ENCODE peak calls at places on chromosomes 4 and X, in ten cellular contexts. One of them, this sample, is unnamed.

GRCh38 chr4:8435656-8436121 is 4.8 kb downstream of the ACOX3 start:
- DNase-seq in OCI-LY7: peak
- DNase-seq in fibroblast of mammary gland: no peak
- DNase-seq in HCT116: no peak
- DNase-seq in esophagus muscularis mucosa: no peak
- DNase-seq in RWPE2: no peak
- DNase-seq in bronchial epithelial cell: no peak
- DNase-seq in choroid plexus epithelial cell: peak
- DNase-seq in AG04449: no peak
- DNase-seq in cardiac muscle cell: peak
- DNase-seq in this sample: no peak

GRCh38 chrX:88886908-88887307 is 139.9 kb downstream of the CPXCR1 start:
- DNase-seq in OCI-LY7: no peak
- DNase-seq in fibroblast of mammary gland: no peak
- DNase-seq in HCT116: no peak
- DNase-seq in esophagus muscularis mucosa: no peak
- DNase-seq in RWPE2: no peak
- DNase-seq in bronchial epithelial cell: no peak
- DNase-seq in choroid plexus epithelial cell: no peak
- DNase-seq in AG04449: no peak
- DNase-seq in cardiac muscle cell: no peak
- DNase-seq in this sample: no peak

GRCh38 chr4:94457692-94458106 is 6.0 kb downstream of the PDLIM5 start:
- DNase-seq in OCI-LY7: no peak
- DNase-seq in fibroblast of mammary gland: no peak
- DNase-seq in HCT116: no peak
- DNase-seq in esophagus muscularis mucosa: no peak
- DNase-seq in RWPE2: no peak
- DNase-seq in bronchial epithelial cell: no peak
- DNase-seq in choroid plexus epithelial cell: peak
- DNase-seq in AG04449: no peak
- DNase-seq in cardiac muscle cell: peak
- DNase-seq in this sample: no peak

GRCh38 chrX:103343105-103343504 is 13.1 kb downstream of the TCEAL7 start:
- DNase-seq in OCI-LY7: peak
- DNase-seq in fibroblast of mammary gland: peak
- DNase-seq in HCT116: peak
- DNase-seq in esophagus muscularis mucosa: no peak
- DNase-seq in RWPE2: no peak
- DNase-seq in bronchial epithelial cell: peak
- DNase-seq in choroid plexus epithelial cell: peak
- DNase-seq in AG04449: no peak
- DNase-seq in cardiac muscle cell: peak
- DNase-seq in this sample: peak

GRCh38 chr4:89894654-89895652 is at the start of gene MMRN1:
- DNase-seq in OCI-LY7: peak
- DNase-seq in fibroblast of mammary gland: no peak
- DNase-seq in HCT116: no peak
- DNase-seq in esophagus muscularis mucosa: no peak
- DNase-seq in RWPE2: no peak
- DNase-seq in bronchial epithelial cell: no peak
- DNase-seq in choroid plexus epithelial cell: no peak
- DNase-seq in AG04449: no peak
- DNase-seq in cardiac muscle cell: no peak
- DNase-seq in this sample: no peak

GRCh38 chrX:129876734-129877395 is 29.1 kb upstream of the UTP14A start:
- DNase-seq in OCI-LY7: no peak
- DNase-seq in fibroblast of mammary gland: peak
- DNase-seq in HCT116: peak
- DNase-seq in esophagus muscularis mucosa: no peak
- DNase-seq in RWPE2: no peak
- DNase-seq in bronchial epithelial cell: peak
- DNase-seq in choroid plexus epithelial cell: peak
- DNase-seq in AG04449: peak
- DNase-seq in cardiac muscle cell: no peak
- DNase-seq in this sample: peak

GRCh38 chr4:141099326-141099725 is 33.9 kb downstream of the RNF150 start:
- DNase-seq in OCI-LY7: no peak
- DNase-seq in fibroblast of mammary gland: peak
- DNase-seq in HCT116: no peak
- DNase-seq in esophagus muscularis mucosa: no peak
- DNase-seq in RWPE2: no peak
- DNase-seq in bronchial epithelial cell: no peak
- DNase-seq in choroid plexus epithelial cell: peak
- DNase-seq in AG04449: peak
- DNase-seq in cardiac muscle cell: no peak
- DNase-seq in this sample: peak

GRCh38 chr4:2794707-2795557 is 2.0 kb downstream of the SH3BP2 start:
- DNase-seq in OCI-LY7: no peak
- DNase-seq in fibroblast of mammary gland: peak
- DNase-seq in HCT116: no peak
- DNase-seq in esophagus muscularis mucosa: no peak
- DNase-seq in RWPE2: peak
- DNase-seq in bronchial epithelial cell: peak
- DNase-seq in choroid plexus epithelial cell: peak
- DNase-seq in AG04449: no peak
- DNase-seq in cardiac muscle cell: no peak
- DNase-seq in this sample: peak

GRCh38 chr4:25951390-25951952 is 37.5 kb downstream of the SMIM20 start:
- DNase-seq in OCI-LY7: no peak
- DNase-seq in fibroblast of mammary gland: no peak
- DNase-seq in HCT116: no peak
- DNase-seq in esophagus muscularis mucosa: no peak
- DNase-seq in RWPE2: no peak
- DNase-seq in bronchial epithelial cell: no peak
- DNase-seq in choroid plexus epithelial cell: no peak
- DNase-seq in AG04449: no peak
- DNase-seq in cardiac muscle cell: no peak
- DNase-seq in this sample: no peak

GRCh38 chrX:22069586-22069985 is 37.5 kb downstream of the PHEX start:
- DNase-seq in OCI-LY7: no peak
- DNase-seq in fibroblast of mammary gland: no peak
- DNase-seq in HCT116: no peak
- DNase-seq in esophagus muscularis mucosa: no peak
- DNase-seq in RWPE2: no peak
- DNase-seq in bronchial epithelial cell: no peak
- DNase-seq in choroid plexus epithelial cell: no peak
- DNase-seq in AG04449: no peak
- DNase-seq in cardiac muscle cell: no peak
- DNase-seq in this sample: no peak

GRCh38 chr4:92825186-92825715 is 521.5 kb downstream of the GRID2 start:
- DNase-seq in OCI-LY7: no peak
- DNase-seq in fibroblast of mammary gland: no peak
- DNase-seq in HCT116: no peak
- DNase-seq in esophagus muscularis mucosa: no peak
- DNase-seq in RWPE2: no peak
- DNase-seq in bronchial epithelial cell: peak
- DNase-seq in choroid plexus epithelial cell: no peak
- DNase-seq in AG04449: no peak
- DNase-seq in cardiac muscle cell: peak
- DNase-seq in this sample: no peak

GRCh38 chrX:39484669-39485068 is 613.1 kb downstream of the BCOR start:
- DNase-seq in OCI-LY7: no peak
- DNase-seq in fibroblast of mammary gland: no peak
- DNase-seq in HCT116: no peak
- DNase-seq in esophagus muscularis mucosa: no peak
- DNase-seq in RWPE2: no peak
- DNase-seq in bronchial epithelial cell: no peak
- DNase-seq in choroid plexus epithelial cell: peak
- DNase-seq in AG04449: no peak
- DNase-seq in cardiac muscle cell: no peak
- DNase-seq in this sample: no peak

GRCh38 chr4:7301126-7301785 is 108.9 kb downstream of the SORCS2 start:
- DNase-seq in OCI-LY7: no peak
- DNase-seq in fibroblast of mammary gland: no peak
- DNase-seq in HCT116: no peak
- DNase-seq in esophagus muscularis mucosa: no peak
- DNase-seq in RWPE2: no peak
- DNase-seq in bronchial epithelial cell: no peak
- DNase-seq in choroid plexus epithelial cell: no peak
- DNase-seq in AG04449: no peak
- DNase-seq in cardiac muscle cell: no peak
- DNase-seq in this sample: no peak

GRCh38 chr4:67273676-67274075 is 271.6 kb downstream of the CENPC start:
- DNase-seq in OCI-LY7: no peak
- DNase-seq in fibroblast of mammary gland: no peak
- DNase-seq in HCT116: no peak
- DNase-seq in esophagus muscularis mucosa: no peak
- DNase-seq in RWPE2: no peak
- DNase-seq in bronchial epithelial cell: no peak
- DNase-seq in choroid plexus epithelial cell: no peak
- DNase-seq in AG04449: no peak
- DNase-seq in cardiac muscle cell: no peak
- DNase-seq in this sample: no peak

GRCh38 chrX:132651411-132652086 is 162.7 kb upstream of the MBNL3 start:
- DNase-seq in OCI-LY7: no peak
- DNase-seq in fibroblast of mammary gland: peak
- DNase-seq in HCT116: no peak
- DNase-seq in esophagus muscularis mucosa: no peak
- DNase-seq in RWPE2: no peak
- DNase-seq in bronchial epithelial cell: no peak
- DNase-seq in choroid plexus epithelial cell: no peak
- DNase-seq in AG04449: peak
- DNase-seq in cardiac muscle cell: no peak
- DNase-seq in this sample: peak

GRCh38 chr4:127793528-127793927 is 11.4 kb downstream of the HSPA4L start:
- DNase-seq in OCI-LY7: no peak
- DNase-seq in fibroblast of mammary gland: no peak
- DNase-seq in HCT116: no peak
- DNase-seq in esophagus muscularis mucosa: no peak
- DNase-seq in RWPE2: no peak
- DNase-seq in bronchial epithelial cell: no peak
- DNase-seq in choroid plexus epithelial cell: no peak
- DNase-seq in AG04449: no peak
- DNase-seq in cardiac muscle cell: no peak
- DNase-seq in this sample: no peak

GRCh38 chr4:127783971-127784519 is 1.9 kb downstream of the HSPA4L start:
- DNase-seq in OCI-LY7: no peak
- DNase-seq in fibroblast of mammary gland: no peak
- DNase-seq in HCT116: no peak
- DNase-seq in esophagus muscularis mucosa: no peak
- DNase-seq in RWPE2: no peak
- DNase-seq in bronchial epithelial cell: peak
- DNase-seq in choroid plexus epithelial cell: no peak
- DNase-seq in AG04449: no peak
- DNase-seq in cardiac muscle cell: no peak
- DNase-seq in this sample: no peak

GRCh38 chr4:127783026-127783769 is 1.1 kb downstream of the HSPA4L start:
- DNase-seq in OCI-LY7: no peak
- DNase-seq in fibroblast of mammary gland: peak
- DNase-seq in HCT116: peak
- DNase-seq in esophagus muscularis mucosa: peak
- DNase-seq in RWPE2: peak
- DNase-seq in bronchial epithelial cell: peak
- DNase-seq in choroid plexus epithelial cell: peak
- DNase-seq in AG04449: peak
- DNase-seq in cardiac muscle cell: peak
- DNase-seq in this sample: peak

DNA sequence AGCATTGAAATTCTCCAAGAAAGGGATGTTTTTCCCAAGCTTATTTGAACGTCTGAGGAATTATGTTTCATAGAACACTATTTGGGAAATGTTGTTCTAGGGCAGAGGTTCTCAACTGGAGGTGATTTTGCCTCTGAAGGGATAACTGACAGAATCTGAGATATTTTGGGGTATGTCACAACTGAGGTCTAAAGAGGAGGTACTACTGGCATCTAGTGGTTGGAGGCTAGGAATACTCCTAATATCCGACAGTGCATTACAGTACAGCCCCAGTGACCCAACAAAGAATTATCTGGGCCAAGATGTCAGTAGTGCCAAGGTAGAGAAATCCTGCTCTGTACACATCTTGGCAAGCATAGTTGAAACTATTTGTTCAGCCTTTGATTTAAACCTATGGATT is 6.4 kb downstream of the HSPA4L start:
- DNase-seq in OCI-LY7: no peak
- DNase-seq in fibroblast of mammary gland: peak
- DNase-seq in HCT116: peak
- DNase-seq in esophagus muscularis mucosa: no peak
- DNase-seq in RWPE2: no peak
- DNase-seq in bronchial epithelial cell: peak
- DNase-seq in choroid plexus epithelial cell: peak
- DNase-seq in AG04449: no peak
- DNase-seq in cardiac muscle cell: no peak
- DNase-seq in this sample: no peak
- TF ChIP-seq CTCF in OCI-LY7: peak
- TF ChIP-seq CTCF in fibroblast of mammary gland: peak
- TF ChIP-seq CTCF in HCT116: peak
- TF ChIP-seq CTCF in esophagus muscularis mucosa: peak
- TF ChIP-seq CTCF in RWPE2: peak
- TF ChIP-seq CTCF in bronchial epithelial cell: peak
- TF ChIP-seq CTCF in choroid plexus epithelial cell: peak
- TF ChIP-seq CTCF in AG04449: peak
- TF ChIP-seq CTCF in cardiac muscle cell: no peak
- TF ChIP-seq CTCF in this sample: peak

GRCh38 chrX:13659057-13659456 is 6.1 kb downstream of the TCEANC start:
- DNase-seq in OCI-LY7: peak
- DNase-seq in fibroblast of mammary gland: peak
- DNase-seq in HCT116: no peak
- DNase-seq in esophagus muscularis mucosa: no peak
- DNase-seq in RWPE2: no peak
- DNase-seq in bronchial epithelial cell: peak
- DNase-seq in choroid plexus epithelial cell: peak
- DNase-seq in AG04449: no peak
- DNase-seq in cardiac muscle cell: no peak
- DNase-seq in this sample: peak
- H3K4me3 ChIP-seq in OCI-LY7: peak
- H3K4me3 ChIP-seq in fibroblast of mammary gland: no peak
- H3K4me3 ChIP-seq in HCT116: no peak
- H3K4me3 ChIP-seq in esophagus muscularis mucosa: no peak
- H3K4me3 ChIP-seq in RWPE2: no peak
- H3K4me3 ChIP-seq in bronchial epithelial cell: no peak
- H3K4me3 ChIP-seq in choroid plexus epithelial cell: no peak
- H3K4me3 ChIP-seq in AG04449: no peak
- H3K4me3 ChIP-seq in cardiac muscle cell: no peak
- H3K4me3 ChIP-seq in this sample: no peak

GRCh38 chr4:970854-971520 is 2.4 kb downstream of the DGKQ start:
- DNase-seq in OCI-LY7: no peak
- DNase-seq in fibroblast of mammary gland: no peak
- DNase-seq in HCT116: no peak
- DNase-seq in esophagus muscularis mucosa: no peak
- DNase-seq in RWPE2: no peak
- DNase-seq in bronchial epithelial cell: no peak
- DNase-seq in choroid plexus epithelial cell: no peak
- DNase-seq in AG04449: no peak
- DNase-seq in cardiac muscle cell: no peak
- DNase-seq in this sample: no peak
- TF ChIP-seq CTCF in OCI-LY7: no peak
- TF ChIP-seq CTCF in fibroblast of mammary gland: no peak
- TF ChIP-seq CTCF in HCT116: no peak
- TF ChIP-seq CTCF in esophagus muscularis mucosa: no peak
- TF ChIP-seq CTCF in RWPE2: no peak
- TF ChIP-seq CTCF in bronchial epithelial cell: no peak
- TF ChIP-seq CTCF in choroid plexus epithelial cell: no peak
- TF ChIP-seq CTCF in AG04449: no peak
- TF ChIP-seq CTCF in cardiac muscle cell: no peak
- TF ChIP-seq CTCF in this sample: no peak

GRCh38 chr4:171464499-171464898 is 348.7 kb upstream of the GALNTL6 start:
- DNase-seq in OCI-LY7: no peak
- DNase-seq in fibroblast of mammary gland: no peak
- DNase-seq in HCT116: no peak
- DNase-seq in esophagus muscularis mucosa: no peak
- DNase-seq in RWPE2: no peak
- DNase-seq in bronchial epithelial cell: no peak
- DNase-seq in choroid plexus epithelial cell: no peak
- DNase-seq in AG04449: no peak
- DNase-seq in cardiac muscle cell: no peak
- DNase-seq in this sample: no peak
- H3K4me3 ChIP-seq in OCI-LY7: no peak
- H3K4me3 ChIP-seq in fibroblast of mammary gland: no peak
- H3K4me3 ChIP-seq in HCT116: no peak
- H3K4me3 ChIP-seq in esophagus muscularis mucosa: no peak
- H3K4me3 ChIP-seq in RWPE2: no peak
- H3K4me3 ChIP-seq in bronchial epithelial cell: no peak
- H3K4me3 ChIP-seq in choroid plexus epithelial cell: no peak
- H3K4me3 ChIP-seq in AG04449: no peak
- H3K4me3 ChIP-seq in cardiac muscle cell: no peak
- H3K4me3 ChIP-seq in this sample: no peak